ENCODE peak calls at places on chromosomes 1 and 21, in nine cellular contexts. L is adrenal gland, Q is tibial nerve, O is uterus, J is sigmoid colon, R is transverse colon, X is spleen, A is K562, V is breast epithelium. S is an unnamed sample. For H3K4me1, the result is how much of the 10 kb centered on the place peaks cover.

GRCh38 chr1:155591770-155592169 is 18.2 kb upstream of the MSTO1 start:
- DNase-seq in A (peak), L (no peak), X (no peak), O (peak), Q (peak), V (no peak), J (no peak), R (no peak), S (no peak)

GRCh38 chr1:28115267-28115666 is 26.9 kb upstream of the EYA3 start:
- DNase-seq in V (no peak), A (no peak), J (no peak), O (no peak), Q (peak), L (peak), X (no peak), R (peak), S (no peak)

GRCh38 chr1:241603626-241604337 is 36.4 kb downstream of the CHML start:
- DNase-seq in J (no peak), L (peak), X (no peak), V (no peak), O (no peak), R (no peak), Q (peak), A (no peak), S (no peak)

GRCh38 chr1:245052258-245052657 is 102.5 kb upstream of the KIF26B start:
- DNase-seq in J (no peak), R (no peak), Q (no peak), A (no peak), X (no peak), V (no peak), L (no peak), O (no peak), S (no peak)

GRCh38 chr21:14863745-14864210 is 201.0 kb downstream of the NRIP1 start:
- DNase-seq in A (peak), J (no peak), R (no peak), V (no peak), Q (peak), X (no peak), L (no peak), O (no peak), S (no peak)

GRCh38 chr21:43193088-43193650 is 24.4 kb downstream of the CRYAA start:
- DNase-seq in V (no peak), L (no peak), J (no peak), Q (peak), A (no peak), R (no peak), X (no peak), O (no peak), S (no peak)

GRCh38 chr21:15210235-15210678 is 145.5 kb upstream of the NRIP1 start:
- DNase-seq in R (peak), X (peak), O (no peak), J (peak), L (peak), Q (peak), A (peak), V (no peak), S (no peak)

GRCh38 chr1:25813734-25814471 is 5.9 kb upstream of the MTFR1L start:
- DNase-seq in R (no peak), J (no peak), V (no peak), A (no peak), O (no peak), L (no peak), Q (no peak), X (no peak), S (no peak)

GRCh38 chr1:112501810-112502641 is 6.7 kb upstream of the WNT2B start:
- DNase-seq in J (peak), V (peak), X (peak), R (peak), O (peak), Q (peak), A (peak), L (peak), S (no peak)

GRCh38 chr21:27495836-27496235 is 528.9 kb upstream of the ADAMTS5 start:
- DNase-seq in X (no peak), L (no peak), O (no peak), Q (no peak), V (no peak), A (no peak), R (no peak), J (no peak), S (no peak)

GRCh38 chr21:28516996-28517592 is 475.6 kb downstream of the LTN1 start:
- DNase-seq in V (peak), X (peak), O (peak), J (peak), R (peak), Q (peak), A (peak), L (peak), S (no peak)

GRCh38 chr1:84433253-84434080 is 35.2 kb downstream of the DNASE2B start:
- DNase-seq in V (no peak), X (no peak), J (no peak), Q (peak), A (peak), R (peak), L (peak), O (peak), S (no peak)

GRCh38 chr1:67832737-67833594 is at the start of gene GNG12:
- DNase-seq in O (peak), L (peak), J (peak), X (peak), A (peak), R (peak), V (peak), Q (peak), S (no peak)

GRCh38 chr1:173477286-173478098 is at the start of gene PRDX6:
- DNase-seq in Q (peak), V (peak), O (peak), A (no peak), L (peak), J (peak), R (peak), X (peak), S (no peak)

GRCh38 chr1:224054012-224054411 is 59.9 kb upstream of the FBXO28 start:
- DNase-seq in Q (no peak), J (no peak), R (no peak), V (no peak), A (no peak), L (no peak), O (no peak), X (no peak), S (no peak)

GRCh38 chr1:78340006-78340405 is 150.8 kb upstream of the PTGFR start:
- DNase-seq in A (no peak), R (no peak), Q (no peak), O (no peak), X (no peak), V (no peak), L (peak), J (no peak), S (no peak)

DNA sequence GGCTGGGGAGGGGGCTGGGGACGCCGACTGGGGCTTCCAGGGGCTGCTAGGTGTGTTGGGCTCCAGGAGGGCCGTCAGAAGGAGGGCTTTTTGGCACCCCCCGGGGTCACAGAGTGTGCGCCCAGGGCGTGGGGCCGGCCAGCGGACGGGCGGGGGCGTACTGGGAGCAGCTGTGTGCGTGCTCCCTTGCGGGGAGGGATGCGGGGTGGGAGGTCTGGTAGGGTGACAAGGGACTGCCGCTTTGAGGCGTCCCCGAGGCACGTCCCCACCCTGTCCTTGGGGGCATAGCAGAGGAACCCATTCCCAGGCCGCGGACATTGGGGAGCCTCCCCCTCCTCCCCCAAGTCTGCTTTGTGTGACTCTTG is 1.1 kb downstream of the FOXO6 start:
- DNase-seq in V (no peak), Q (no peak), J (no peak), O (no peak), A (no peak), L (no peak), X (no peak), R (no peak), S (no peak)
- H3K4me1 ChIP-seq in V (under half), Q (under half), J (half or more), O (under half), A (half or more), L (under half), X (under half), R (half or more), S (half or more)

GRCh38 chr1:206902702-206903101 is 5.5 kb downstream of the IL24 start:
- DNase-seq in X (no peak), O (no peak), R (no peak), V (no peak), Q (no peak), A (no peak), L (no peak), J (no peak), S (no peak)
- TF ChIP-seq POLR2A in X (no peak), O (no peak), R (no peak), V (no peak), Q (no peak), A (no peak), L (no peak), J (no peak), S (no peak)

GRCh38 chr1:42947137-42947536 is 11.5 kb downstream of the SLC2A1 start:
- DNase-seq in O (no peak), X (no peak), R (no peak), L (no peak), A (no peak), Q (no peak), J (no peak), V (no peak), S (no peak)
- H3K4me1 ChIP-seq in O (under half), X (half or more), R (half or more), L (under half), A (half or more), Q (under half), J (under half), V (under half), S (half or more)

GRCh38 chr1:15836772-15837669 is 10.5 kb upstream of the SPEN start:
- DNase-seq in V (no peak), J (peak), X (peak), L (peak), R (peak), Q (no peak), A (no peak), O (peak), S (no peak)
- TF ChIP-seq POLR2A in V (no peak), J (no peak), X (no peak), L (no peak), R (peak), Q (peak), A (no peak), O (no peak), S (no peak)

GRCh38 chr21:36068748-36069398 is 951 bp upstream of the CBR1 start:
- DNase-seq in X (no peak), V (no peak), A (no peak), L (no peak), R (no peak), J (no peak), O (no peak), Q (no peak), S (no peak)
- H3K4me1 ChIP-seq in X (under half), V (under half), A (under half), L (under half), R (under half), J (under half), O (under half), Q (under half), S (under half)

GRCh38 chr1:6603851-6604558 is 1.3 kb upstream of the KLHL21 start:
- DNase-seq in A (peak), V (peak), R (peak), Q (peak), J (peak), X (peak), O (peak), L (peak), S (no peak)
- TF ChIP-seq POLR2A in A (no peak), V (peak), R (no peak), Q (no peak), J (no peak), X (no peak), O (no peak), L (no peak), S (no peak)

GRCh38 chr1:15413563-15414449 is 4.1 kb downstream of the EFHD2 start:
- DNase-seq in O (no peak), V (no peak), Q (no peak), J (no peak), R (peak), A (no peak), X (no peak), L (no peak), S (no peak)
- H3K4me1 ChIP-seq in O (under half), V (under half), Q (under half), J (half or more), R (half or more), A (half or more), X (half or more), L (under half), S (half or more)

S was measured in vagina.